ENCODE peak calls at places on chromosome 10, in eight cellular contexts. Y is GM23338, Z is lung, E is pancreas, C is ovary, P is mammary epithelial cell, D is nephron progenitor cell, L is heart left ventricle. A is an unnamed sample.

GRCh38 chr10:114520453-114520852 is 116.2 kb upstream of the AFAP1L2 start:
- DNase-seq in Y (no peak), Z (no peak), E (no peak), C (no peak), P (peak; percentile 95), D (no peak), L (no peak), A (no peak)

GRCh38 chr10:18216482-18216881 is 76.3 kb downstream of the CACNB2 start:
- DNase-seq in Y (peak; percentile 19), Z (no peak), E (no peak), C (peak; percentile 47), P (no peak), D (no peak), L (no peak), A (no peak)

GRCh38 chr10:35007858-35008301 is 82.3 kb downstream of the CUL2 start:
- DNase-seq in Y (peak; percentile 27), Z (no peak), E (no peak), C (no peak), P (no peak), D (no peak), L (no peak), A (no peak)

GRCh38 chr10:130820880-130821482 is 490.5 kb downstream of the TCERG1L start:
- DNase-seq in Y (no peak), Z (no peak), E (no peak), C (no peak), P (no peak), D (no peak), L (no peak), A (no peak)

GRCh38 chr10:113131611-113132330 is 181.7 kb downstream of the TCF7L2 start:
- DNase-seq in Y (no peak), Z (no peak), E (no peak), C (no peak), P (peak; percentile 5), D (no peak), L (no peak), A (no peak)

GRCh38 chr10:77531441-77532001 is 106.1 kb downstream of the KCNMA1 start:
- DNase-seq in Y (no peak), Z (no peak), E (no peak), C (no peak), P (peak; percentile 82), D (no peak), L (no peak), A (no peak)

GRCh38 chr10:48446785-48447184 is 140.3 kb downstream of the MAPK8 start:
- DNase-seq in Y (no peak), Z (peak; percentile 27), E (peak; percentile 9), C (no peak), P (no peak), D (no peak), L (peak; percentile 14), A (no peak)

GRCh38 chr10:132535065-132535651 is 2.4 kb upstream of the INPP5A start:
- DNase-seq in Y (no peak), Z (no peak), E (peak; percentile 40), C (peak; percentile 26), P (no peak), D (no peak), L (no peak), A (no peak)

GRCh38 chr10:11379771-11380170 is 231.7 kb downstream of the USP6NL start:
- DNase-seq in Y (no peak), Z (no peak), E (no peak), C (no peak), P (no peak), D (no peak), L (no peak), A (no peak)

GRCh38 chr10:100502926-100503480 is 16.7 kb downstream of the SEC31B start:
- DNase-seq in Y (no peak), Z (no peak), E (no peak), C (no peak), P (no peak), D (no peak), L (no peak), A (no peak)

GRCh38 chr10:73205956-73206355 is 38.0 kb downstream of the FAM149B1 start:
- DNase-seq in Y (no peak), Z (no peak), E (no peak), C (no peak), P (no peak), D (no peak), L (no peak), A (no peak)

GRCh38 chr10:553233-553632 is 136.2 kb downstream of the DIP2C start:
- DNase-seq in Y (no peak), Z (no peak), E (no peak), C (no peak), P (no peak), D (no peak), L (no peak), A (no peak)

DNA sequence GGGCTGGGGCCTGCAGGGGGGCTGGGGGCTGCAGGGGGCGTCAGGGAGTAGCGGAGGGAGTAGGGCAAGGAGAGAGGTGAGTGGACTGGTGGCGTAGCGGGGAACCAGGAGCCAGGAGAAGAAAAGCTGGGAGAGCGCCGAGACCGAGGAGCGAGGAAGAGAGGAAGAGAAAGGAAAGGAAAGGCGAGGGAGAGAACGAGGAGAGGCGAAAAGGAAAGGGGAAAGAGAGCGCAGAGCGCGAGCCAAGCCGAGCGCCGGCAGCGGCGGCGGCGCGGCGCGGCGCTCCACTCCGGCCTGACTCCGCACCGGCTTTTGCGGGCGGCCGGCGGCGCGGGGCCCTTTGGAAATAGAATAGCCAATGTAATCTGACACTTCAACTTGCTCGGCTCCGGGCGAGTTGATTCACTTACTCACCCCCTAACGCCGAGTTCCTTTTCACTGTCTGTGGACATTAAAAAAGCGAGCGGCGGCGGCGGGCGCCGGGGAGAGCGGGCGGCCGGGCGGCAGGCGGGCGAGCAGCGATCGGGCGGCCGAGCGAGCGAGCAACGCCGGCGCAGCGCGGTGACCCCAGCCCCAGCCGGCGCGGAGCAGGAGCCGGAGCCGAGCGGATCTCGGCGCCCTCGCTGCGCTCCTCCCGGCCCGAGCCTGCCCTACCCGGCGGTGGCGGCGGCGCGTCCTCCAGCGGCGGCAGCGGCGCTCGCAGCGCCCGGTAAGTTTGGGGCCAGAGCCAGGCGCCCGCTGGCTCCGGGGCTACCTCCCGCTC is at the start of gene ZMIZ1:
- DNase-seq in Y (peak; percentile 93), Z (peak; percentile 91), E (peak; percentile 90), C (peak; percentile 92), P (peak; percentile 89), D (peak; percentile 86), L (peak; percentile 91), A (peak; percentile 91)
- TF ChIP-seq CTCF in Y (peak; percentile 4), Z (no peak), E (no peak), C (no peak), P (peak; percentile 46), D (no peak), L (peak; percentile 6), A (peak; percentile 30)

GRCh38 chr10:43197834-43198681 is 59.8 kb downstream of the CSGALNACT2 start:
- DNase-seq in Y (peak; percentile 42), Z (peak; percentile 29), E (no peak), C (peak; percentile 12), P (no peak), D (peak; percentile 45), L (no peak), A (no peak)
- TF ChIP-seq CTCF in Y (peak; percentile 48), Z (no peak), E (no peak), C (no peak), P (peak; percentile 33), D (peak; percentile 41), L (no peak), A (peak; percentile 59)

DNA sequence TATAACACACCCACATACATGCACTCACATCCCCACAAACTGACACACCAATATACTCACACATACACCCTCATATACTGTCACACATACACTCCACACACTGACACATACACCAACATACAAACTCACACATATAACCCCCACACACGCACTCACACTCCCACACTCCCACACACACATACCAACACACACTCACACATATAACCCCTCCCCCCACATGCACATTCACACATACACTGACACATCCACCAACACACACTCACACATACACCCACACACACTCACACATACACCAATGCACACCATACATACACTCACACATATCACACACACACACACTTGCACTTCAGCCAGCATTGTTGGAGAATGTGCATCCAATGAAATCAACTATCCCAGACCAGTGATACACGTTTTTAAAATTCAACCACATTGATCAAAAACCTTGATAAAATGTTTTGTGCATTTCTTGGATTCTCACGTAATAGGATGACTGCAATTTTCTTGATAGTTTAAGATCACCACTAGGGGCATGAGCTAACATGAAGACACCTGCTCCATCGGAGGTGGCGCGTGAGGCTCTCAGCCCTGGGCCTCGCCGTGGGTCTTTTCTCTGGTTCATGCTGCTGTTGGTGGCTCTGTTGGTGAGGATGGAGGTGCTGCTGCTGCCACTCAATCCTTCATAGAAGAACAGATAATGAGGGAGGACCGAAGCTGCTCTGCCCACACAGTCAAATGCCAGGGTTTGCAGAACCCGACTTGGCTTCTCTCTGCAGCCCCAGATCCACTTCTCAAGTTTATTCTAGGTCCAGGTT is 32.1 kb upstream of the CHST15 start:
- DNase-seq in Y (peak; percentile 73), Z (no peak), E (no peak), C (no peak), P (peak; percentile 57), D (no peak), L (no peak), A (no peak)
- TF ChIP-seq CTCF in Y (peak; percentile 64), Z (no peak), E (no peak), C (no peak), P (peak; percentile 59), D (peak; percentile 26), L (no peak), A (peak; percentile 68)

DNA sequence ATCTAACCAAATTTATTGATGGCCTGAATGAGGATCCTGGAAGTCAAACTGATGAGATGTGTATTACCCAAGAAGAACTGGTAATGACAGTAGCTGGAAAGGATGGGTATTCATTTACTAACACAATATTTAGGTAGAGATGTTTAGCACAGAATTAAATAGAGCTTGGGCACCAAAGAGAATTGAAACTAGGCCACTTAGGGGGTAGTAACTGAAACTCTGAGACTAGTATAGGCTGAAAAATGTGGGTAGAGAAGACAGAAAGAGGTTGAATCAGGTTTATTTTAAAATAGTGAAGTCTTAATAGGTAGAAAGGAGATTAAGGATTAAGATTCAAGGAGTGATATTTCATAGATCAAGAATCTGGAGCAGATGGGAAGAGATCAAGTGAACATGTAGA is 155.8 kb downstream of the MLLT10 start:
- DNase-seq in Y (no peak), Z (no peak), E (no peak), C (no peak), P (no peak), D (no peak), L (no peak), A (no peak)
- TF ChIP-seq CTCF in Y (no peak), Z (no peak), E (no peak), C (no peak), P (no peak), D (no peak), L (no peak), A (no peak)

GRCh38 chr10:43557214-43557613 is 17.2 kb downstream of the ZNF239 start:
- DNase-seq in Y (no peak), Z (no peak), E (no peak), C (no peak), P (no peak), D (no peak), L (no peak), A (no peak)
- TF ChIP-seq CTCF in Y (no peak), Z (no peak), E (no peak), C (no peak), P (no peak), D (no peak), L (no peak), A (no peak)

A was measured in type B pancreatic cell.